ENCODE peak calls at places on chromosomes 2 and 18, in six cellular contexts. S, H, X, V, K and C are unnamed samples.
A peak's percentile ranks its signal among the peaks of the same experiment; 100 is the strongest.

GRCh38 chr2:28247747-28248146 is 144.9 kb upstream of the FOSL2 start:
- DNase-seq in S (no peak), H (no peak), X (no peak), V (no peak), K (no peak), C (no peak)

GRCh38 chr18:8705280-8705940 is at the start of gene MTCL1:
- DNase-seq in S (no peak), H (peak; percentile 62), X (no peak), V (peak; percentile 32), K (no peak), C (peak; percentile 36)

GRCh38 chr2:54013996-54014395 is 43.2 kb upstream of the PSME4 start:
- DNase-seq in S (no peak), H (no peak), X (no peak), V (no peak), K (no peak), C (no peak)

GRCh38 chr2:20496069-20496468 is 49.2 kb downstream of the RHOB start:
- DNase-seq in S (no peak), H (no peak), X (no peak), V (peak; percentile 27), K (peak; percentile 68), C (peak; percentile 15)

GRCh38 chr2:199457147-199458016 is at the start of gene SATB2:
- DNase-seq in S (no peak), H (peak; percentile 39), X (peak; percentile 28), V (no peak), K (peak; percentile 78), C (peak; percentile 35)

GRCh38 chr18:76450912-76451421 is 44.1 kb downstream of the ZNF516 start:
- DNase-seq in S (no peak), H (no peak), X (no peak), V (no peak), K (peak; percentile 72), C (peak; percentile 61)

GRCh38 chr2:119439574-119440500 is 8.2 kb downstream of the TMEM37 start:
- DNase-seq in S (no peak), H (no peak), X (peak; percentile 71), V (no peak), K (no peak), C (no peak)

GRCh38 chr2:65393743-65394422 is 38.5 kb downstream of the SPRED2 start:
- DNase-seq in S (no peak), H (no peak), X (no peak), V (no peak), K (no peak), C (no peak)

GRCh38 chr2:189411860-189412259 is 29.4 kb upstream of the WDR75 start:
- DNase-seq in S (no peak), H (no peak), X (no peak), V (no peak), K (peak; percentile 96), C (no peak)

GRCh38 chr2:72116081-72116533 is 31.6 kb downstream of the CYP26B1 start:
- DNase-seq in S (no peak), H (no peak), X (no peak), V (no peak), K (no peak), C (no peak)

DNA sequence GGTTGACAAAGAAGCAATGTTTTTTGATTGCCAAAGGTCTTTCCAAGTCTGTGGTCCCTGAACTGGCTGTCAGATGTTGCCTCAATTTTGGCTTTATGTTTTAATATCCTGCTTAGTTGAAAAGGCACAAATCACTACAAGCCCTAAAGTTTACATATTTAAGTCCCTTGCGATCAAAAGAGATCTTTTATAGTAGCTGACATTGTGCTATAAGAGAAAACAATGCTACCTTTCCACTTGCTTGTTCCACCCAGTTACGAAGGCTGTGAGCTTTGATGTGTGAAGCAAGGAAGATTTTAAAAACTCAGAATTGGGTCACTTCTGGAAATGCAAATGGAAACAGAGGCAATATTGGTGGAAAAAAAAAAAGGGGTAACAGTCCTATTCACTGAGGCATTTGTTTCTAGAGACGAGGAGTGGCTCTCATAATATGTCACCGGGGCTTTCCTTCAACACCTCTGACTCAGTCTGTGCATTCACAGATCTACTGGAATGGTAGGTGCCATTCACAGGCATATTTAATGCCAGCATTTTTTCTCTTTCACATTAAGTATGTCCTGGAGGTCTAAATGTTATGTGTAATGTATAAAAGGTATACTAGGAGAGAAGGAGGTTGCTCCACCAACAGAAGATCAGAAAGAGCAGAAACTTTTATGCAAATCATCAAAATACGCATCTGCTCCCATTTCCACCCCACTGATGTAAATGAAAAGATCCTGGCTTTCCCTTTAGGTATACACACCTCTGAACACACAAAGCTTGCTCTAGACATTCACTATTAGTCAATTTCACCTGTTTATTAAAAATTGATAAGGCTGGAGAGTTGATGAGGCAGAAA is 91.8 kb downstream of the TGIF1 start:
- DNase-seq in S (no peak), H (no peak), X (no peak), V (no peak), K (no peak), C (no peak)
- H3K4me1 ChIP-seq in S (no peaks in the 10 kb centered on the region), H (peaks cover 3% of the 10 kb centered on the region), X (no peaks in the 10 kb centered on the region), V (peaks cover 5% of the 10 kb centered on the region), K (no peaks in the 10 kb centered on the region), C (no peaks in the 10 kb centered on the region)

GRCh38 chr18:13412901-13413300 is 194.3 kb downstream of the LDLRAD4 start:
- DNase-seq in S (no peak), H (no peak), X (no peak), V (no peak), K (no peak), C (no peak)

GRCh38 chr18:13410471-13410870 is 191.9 kb downstream of the LDLRAD4 start:
- DNase-seq in S (no peak), H (no peak), X (no peak), V (no peak), K (no peak), C (no peak)

GRCh38 chr18:13412017-13412416 is 193.5 kb downstream of the LDLRAD4 start:
- DNase-seq in S (no peak), H (no peak), X (no peak), V (no peak), K (no peak), C (no peak)

GRCh38 chr18:13407484-13407883 is 188.9 kb downstream of the LDLRAD4 start:
- DNase-seq in S (no peak), H (no peak), X (no peak), V (no peak), K (no peak), C (no peak)

GRCh38 chr18:13409997-13410396 is 191.4 kb downstream of the LDLRAD4 start:
- DNase-seq in S (no peak), H (no peak), X (no peak), V (no peak), K (no peak), C (no peak)
- TF ChIP-seq CTCF in S (no peak), H (no peak), X (no peak), V (no peak), K (no peak), C (no peak)

GRCh38 chr2:63789318-63790051 is 52.2 kb upstream of the UGP2 start:
- DNase-seq in S (no peak), H (no peak), X (no peak), V (no peak), K (peak; percentile 70), C (no peak)
- H3K4me1 ChIP-seq in S (no peaks in the 10 kb centered on the region), H (no peaks in the 10 kb centered on the region), X (no peaks in the 10 kb centered on the region), V (no peaks in the 10 kb centered on the region), K (peaks cover 16% of the 10 kb centered on the region), C (peaks cover 22% of the 10 kb centered on the region)

DNA sequence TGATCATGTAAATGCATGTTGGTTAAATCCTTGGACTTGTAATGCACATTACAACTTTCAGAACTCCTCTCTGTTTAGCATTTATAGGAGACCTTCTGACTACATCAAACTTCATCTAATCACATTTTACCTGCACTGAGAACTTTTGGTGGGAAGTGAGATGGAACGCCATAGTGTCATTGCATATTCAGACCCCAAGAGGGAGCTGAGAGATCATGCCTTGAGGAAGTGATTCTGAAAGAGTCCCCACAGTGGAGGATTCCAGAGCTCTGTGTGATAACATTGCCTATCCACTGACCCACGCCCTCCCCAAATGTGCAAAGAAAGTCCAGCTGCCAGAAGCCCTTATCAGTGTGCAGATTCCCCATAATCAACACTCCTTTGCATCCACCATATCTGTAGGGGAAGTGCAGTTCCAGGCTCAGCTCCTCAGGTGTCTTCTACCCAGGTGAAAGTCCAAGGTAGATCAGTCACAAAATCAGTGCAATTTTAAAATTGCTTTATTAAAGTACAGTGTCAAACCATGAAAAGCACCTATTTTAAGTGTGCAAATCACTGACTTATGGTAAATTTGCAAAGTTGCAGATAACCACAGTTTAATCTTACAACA is 212.4 kb downstream of the RPIA start:
- DNase-seq in S (no peak), H (no peak), X (no peak), V (no peak), K (peak; percentile 13), C (no peak)
- TF ChIP-seq CTCF in S (peak; percentile 48), H (no peak), X (peak; percentile 45), V (peak; percentile 42), K (peak; percentile 57), C (peak; percentile 49)

GRCh38 chr18:63534615-63535014 is 7.6 kb upstream of the SERPINB12 start:
- DNase-seq in S (no peak), H (no peak), X (no peak), V (no peak), K (no peak), C (no peak)
- H3K4me1 ChIP-seq in S (no peaks in the 10 kb centered on the region), H (no peaks in the 10 kb centered on the region), X (no peaks in the 10 kb centered on the region), V (no peaks in the 10 kb centered on the region), K (no peaks in the 10 kb centered on the region), C (no peaks in the 10 kb centered on the region)

DNA sequence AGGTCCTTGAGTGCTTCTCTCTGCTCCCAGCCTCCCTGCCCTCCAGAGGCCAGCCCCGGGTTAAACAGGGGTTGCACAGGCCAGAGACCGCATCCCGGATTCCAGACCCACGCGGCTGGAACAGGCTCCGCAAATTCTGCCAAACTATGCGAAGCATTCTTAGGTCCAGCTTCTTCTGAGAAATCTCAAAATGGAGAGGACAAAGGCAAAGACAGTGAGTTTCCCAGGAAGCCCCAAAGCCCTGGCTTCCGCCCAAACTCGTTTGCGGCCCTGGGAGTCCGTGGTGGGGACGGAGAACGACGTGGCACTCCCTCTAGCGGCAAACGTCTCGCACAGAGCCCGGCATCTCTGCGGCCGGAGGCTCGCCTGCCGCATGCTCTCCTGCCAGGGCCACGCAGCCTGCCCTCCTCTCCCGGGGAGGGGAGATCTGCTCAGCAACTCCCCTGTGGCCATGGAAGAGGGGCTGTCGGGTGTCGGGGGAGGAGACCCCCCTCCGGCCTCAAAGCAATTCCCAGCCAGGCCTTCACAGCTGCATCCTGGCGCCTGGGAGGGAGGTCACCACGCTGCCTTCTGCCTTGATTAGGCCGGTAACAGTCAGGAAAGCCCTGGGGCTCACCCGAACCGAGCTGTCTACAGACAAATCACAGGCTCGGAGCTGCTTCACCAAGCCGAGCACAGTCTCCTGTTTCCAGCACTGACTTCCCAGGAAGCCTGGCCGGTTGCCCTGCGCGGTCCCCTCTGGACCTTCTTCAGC is 33.4 kb upstream of the KLHL29 start:
- DNase-seq in S (no peak), H (peak; percentile 88), X (peak; percentile 82), V (peak; percentile 68), K (peak; percentile 66), C (peak; percentile 92)
- TF ChIP-seq CTCF in S (peak; percentile 41), H (peak; percentile 69), X (peak; percentile 74), V (peak; percentile 70), K (peak; percentile 82), C (peak; percentile 77)